ENCODE peak calls at places on chromosomes 1 and 21, in eight cellular contexts. P is ovary, J is body of pancreas, U is PC-3, I is HCT116, T is cardiac muscle cell, W is kidney, Q is right cardiac atrium. G is an unnamed sample. For H3K4me1, the result is how much of the 10 kb centered on the place peaks cover.

GRCh38 chr21:44726803-44727202 is 15.4 kb upstream of the TSPEAR start:
- DNase-seq in P (no peak), J (no peak), U (no peak), I (no peak), T (no peak), W (peak), Q (no peak), G (no peak)

GRCh38 chr1:229117664-229118300 is 153.1 kb upstream of the RAB4A start:
- DNase-seq in P (peak), J (peak), U (peak), I (no peak), T (peak), W (peak), Q (peak), G (no peak)

GRCh38 chr21:31173881-31174555 is 135.7 kb upstream of the KRTAP19-8 start:
- DNase-seq in P (no peak), J (peak), U (no peak), I (no peak), T (peak), W (no peak), Q (peak), G (peak)

GRCh38 chr1:2376931-2377672 is 14.3 kb downstream of the MORN1 start:
- DNase-seq in P (peak), J (no peak), U (no peak), I (no peak), T (no peak), W (peak), Q (peak), G (no peak)

GRCh38 chr1:55320891-55321290 is 105.7 kb upstream of the USP24 start:
- DNase-seq in P (no peak), J (no peak), U (no peak), I (no peak), T (no peak), W (no peak), Q (no peak), G (no peak)

GRCh38 chr1:185213086-185213485 is 56.1 kb downstream of the SWT1 start:
- DNase-seq in P (no peak), J (no peak), U (no peak), I (no peak), T (peak), W (no peak), Q (no peak), G (no peak)

GRCh38 chr1:228739826-228740225 is 4.5 kb downstream of the RHOU start:
- DNase-seq in P (no peak), J (no peak), U (no peak), I (no peak), T (no peak), W (no peak), Q (no peak), G (no peak)

GRCh38 chr1:6209661-6210605 is 4.0 kb downstream of the RNF207 start:
- DNase-seq in P (no peak), J (no peak), U (no peak), I (no peak), T (no peak), W (peak), Q (no peak), G (peak)

GRCh38 chr1:56149761-56150160 is 429.6 kb downstream of the PLPP3 start:
- DNase-seq in P (no peak), J (no peak), U (no peak), I (no peak), T (no peak), W (no peak), Q (no peak), G (no peak)

GRCh38 chr1:216665381-216665780 is 57.8 kb downstream of the ESRRG start:
- DNase-seq in P (no peak), J (no peak), U (no peak), I (no peak), T (peak), W (no peak), Q (no peak), G (no peak)

GRCh38 chr1:116365353-116365780 is 7.7 kb upstream of the ATP1A1 start:
- DNase-seq in P (no peak), J (no peak), U (no peak), I (no peak), T (peak), W (no peak), Q (no peak), G (no peak)

GRCh38 chr1:151509350-151510019 is 1.7 kb upstream of the CGN start:
- DNase-seq in P (no peak), J (no peak), U (no peak), I (no peak), T (no peak), W (no peak), Q (no peak), G (no peak)

GRCh38 chr1:206826409-206826808 is 39.0 kb upstream of the IL20 start:
- DNase-seq in P (no peak), J (no peak), U (no peak), I (no peak), T (no peak), W (no peak), Q (no peak), G (no peak)

GRCh38 chr1:33306561-33307493 is 14.1 kb downstream of the A3GALT2 start:
- DNase-seq in P (peak), J (no peak), U (no peak), I (no peak), T (peak), W (peak), Q (peak), G (no peak)

GRCh38 chr1:205700865-205701401 is 20.6 kb upstream of the SLC45A3 start:
- DNase-seq in P (no peak), J (no peak), U (no peak), I (no peak), T (peak), W (peak), Q (no peak), G (no peak)

GRCh38 chr1:152189657-152190442 is 30.8 kb upstream of the RPTN start:
- DNase-seq in P (peak), J (peak), U (peak), I (peak), T (peak), W (no peak), Q (peak), G (peak)

GRCh38 chr1:168273575-168273974 is 7.1 kb upstream of the TBX19 start:
- DNase-seq in P (no peak), J (no peak), U (no peak), I (no peak), T (no peak), W (no peak), Q (no peak), G (no peak)

GRCh38 chr1:210464519-210465039 is 135.9 kb downstream of the HHAT start:
- DNase-seq in P (no peak), J (no peak), U (peak), I (no peak), T (no peak), W (peak), Q (no peak), G (no peak)

GRCh38 chr1:51535006-51535592 is 16.0 kb upstream of the EPS15 start:
- DNase-seq in P (peak), J (peak), U (peak), I (peak), T (peak), W (no peak), Q (peak), G (peak)

GRCh38 chr1:9193226-9193625 is 41.3 kb upstream of the H6PD start:
- DNase-seq in P (no peak), J (no peak), U (no peak), I (no peak), T (peak), W (no peak), Q (no peak), G (no peak)

GRCh38 chr1:216119600-216119999 is 303.6 kb downstream of the USH2A start:
- DNase-seq in P (no peak), J (peak), U (peak), I (peak), T (peak), W (no peak), Q (no peak), G (no peak)

GRCh38 chr1:150981805-150982712 is at the start of gene ANXA9:
- DNase-seq in P (no peak), J (peak), U (peak), I (no peak), T (no peak), W (no peak), Q (no peak), G (no peak)

GRCh38 chr1:185819798-185820197 is 85.6 kb downstream of the HMCN1 start:
- DNase-seq in P (no peak), J (no peak), U (no peak), I (no peak), T (no peak), W (no peak), Q (no peak), G (no peak)

GRCh38 chr1:176165573-176165972 is 41.5 kb downstream of the COP1 start:
- DNase-seq in P (no peak), J (no peak), U (no peak), I (no peak), T (no peak), W (no peak), Q (no peak), G (no peak)

GRCh38 chr21:38151021-38151645 is 105.7 kb upstream of the KCNJ15 start:
- DNase-seq in P (no peak), J (no peak), U (no peak), I (no peak), T (no peak), W (no peak), Q (no peak), G (no peak)

GRCh38 chr1:216788671-216789070 is 65.4 kb upstream of the ESRRG start:
- DNase-seq in P (no peak), J (no peak), U (no peak), I (no peak), T (no peak), W (no peak), Q (no peak), G (no peak)

GRCh38 chr1:80171101-80171500 is 1164.6 kb upstream of the ADGRL4 start:
- DNase-seq in P (no peak), J (no peak), U (no peak), I (no peak), T (peak), W (no peak), Q (no peak), G (no peak)

GRCh38 chr1:71414229-71414628 is 333.4 kb upstream of the ZRANB2 start:
- DNase-seq in P (no peak), J (no peak), U (no peak), I (no peak), T (peak), W (no peak), Q (no peak), G (no peak)

GRCh38 chr1:198531891-198532290 is 8.6 kb downstream of the ATP6V1G3 start:
- DNase-seq in P (no peak), J (no peak), U (no peak), I (no peak), T (no peak), W (no peak), Q (no peak), G (no peak)
- H3K4me1 ChIP-seq in P (under half), J (under half), U (under half), I (under half), T (under half), W (under half), Q (under half), G (under half)

DNA sequence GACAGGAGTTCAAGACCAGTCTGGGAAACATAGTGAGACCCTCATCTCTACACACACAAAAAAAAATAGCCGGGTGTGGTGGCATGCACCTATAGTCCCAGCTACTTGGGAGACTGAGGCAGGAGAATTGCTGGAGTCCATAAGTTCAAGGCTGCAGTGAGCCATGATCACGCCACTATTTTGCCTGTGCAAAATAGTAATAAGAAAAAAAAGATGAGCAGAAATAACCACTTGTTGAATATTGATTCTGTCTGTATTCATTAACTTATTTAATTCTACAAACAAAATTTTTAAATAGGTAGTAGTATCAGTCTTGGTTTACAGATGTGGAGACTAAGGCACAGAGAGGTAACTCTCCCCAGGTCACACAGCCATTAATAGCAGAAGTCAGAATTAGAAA is 16.9 kb downstream of the LRRC40 start:
- DNase-seq in P (no peak), J (no peak), U (no peak), I (no peak), T (no peak), W (no peak), Q (no peak), G (no peak)
- H3K4me1 ChIP-seq in P (under half), J (under half), U (under half), I (under half), T (under half), W (under half), Q (under half), G (under half)

GRCh38 chr1:27934818-27935549 is at the start of gene SMPDL3B:
- DNase-seq in P (no peak), J (peak), U (peak), I (peak), T (no peak), W (peak), Q (no peak), G (no peak)

GRCh38 chr1:27936370-27936769 is 1.6 kb downstream of the SMPDL3B start:
- DNase-seq in P (no peak), J (no peak), U (no peak), I (no peak), T (no peak), W (peak), Q (no peak), G (no peak)

GRCh38 chr1:27938488-27938887 is 3.7 kb downstream of the SMPDL3B start:
- DNase-seq in P (no peak), J (no peak), U (no peak), I (no peak), T (no peak), W (no peak), Q (no peak), G (no peak)

GRCh38 chr1:27935721-27936120 is 921 bp downstream of the SMPDL3B start:
- DNase-seq in P (no peak), J (no peak), U (no peak), I (no peak), T (no peak), W (peak), Q (no peak), G (no peak)

GRCh38 chr1:27937524-27937836 is 2.7 kb downstream of the SMPDL3B start:
- DNase-seq in P (no peak), J (no peak), U (no peak), I (no peak), T (no peak), W (peak), Q (no peak), G (no peak)
- H3K4me1 ChIP-seq in P (under half), J (under half), U (under half), I (under half), T (under half), W (under half), Q (under half), G (under half)

DNA sequence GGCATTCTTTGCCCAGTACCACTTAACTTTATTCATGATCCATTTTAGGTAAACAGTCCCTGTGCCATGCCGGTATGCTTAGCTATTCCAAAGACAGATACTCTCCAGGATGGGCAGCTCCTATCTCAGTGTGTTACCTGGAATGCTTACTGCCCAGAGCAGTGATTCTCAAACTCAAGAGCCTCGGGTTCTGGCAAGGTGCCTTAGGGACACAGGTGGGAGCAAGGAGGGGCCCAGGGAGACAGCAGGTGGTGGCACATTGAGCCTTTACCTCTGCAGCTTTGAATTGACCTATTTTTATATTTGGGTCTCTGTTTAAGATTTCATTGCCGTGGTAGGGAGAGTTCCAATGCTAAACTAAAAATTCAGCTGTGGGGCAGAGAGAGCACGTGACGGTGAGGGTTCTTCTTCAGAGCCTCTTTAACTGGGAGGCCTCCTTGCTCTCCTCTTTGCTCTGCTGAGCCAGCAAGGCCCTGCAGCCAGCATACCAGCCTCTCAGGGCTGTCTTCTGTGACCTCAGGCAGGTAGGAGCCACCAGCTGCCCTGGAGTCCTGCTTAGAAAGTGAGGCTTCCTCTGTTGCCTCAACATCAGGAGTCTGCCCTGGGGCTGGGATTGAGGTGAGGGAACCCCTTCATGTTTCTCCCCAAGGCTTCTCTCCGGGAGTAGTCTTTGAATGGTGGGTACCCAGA is 20.2 kb downstream of the PHGDH start:
- DNase-seq in P (no peak), J (no peak), U (no peak), I (no peak), T (no peak), W (no peak), Q (no peak), G (no peak)
- H3K4me1 ChIP-seq in P (under half), J (under half), U (under half), I (under half), T (under half), W (under half), Q (under half), G (under half)

GRCh38 chr1:157723157-157723556 is 22.6 kb upstream of the FCRL3 start:
- DNase-seq in P (no peak), J (no peak), U (no peak), I (no peak), T (no peak), W (no peak), Q (no peak), G (no peak)
- H3K4me1 ChIP-seq in P (under half), J (under half), U (under half), I (under half), T (under half), W (under half), Q (under half), G (under half)

DNA sequence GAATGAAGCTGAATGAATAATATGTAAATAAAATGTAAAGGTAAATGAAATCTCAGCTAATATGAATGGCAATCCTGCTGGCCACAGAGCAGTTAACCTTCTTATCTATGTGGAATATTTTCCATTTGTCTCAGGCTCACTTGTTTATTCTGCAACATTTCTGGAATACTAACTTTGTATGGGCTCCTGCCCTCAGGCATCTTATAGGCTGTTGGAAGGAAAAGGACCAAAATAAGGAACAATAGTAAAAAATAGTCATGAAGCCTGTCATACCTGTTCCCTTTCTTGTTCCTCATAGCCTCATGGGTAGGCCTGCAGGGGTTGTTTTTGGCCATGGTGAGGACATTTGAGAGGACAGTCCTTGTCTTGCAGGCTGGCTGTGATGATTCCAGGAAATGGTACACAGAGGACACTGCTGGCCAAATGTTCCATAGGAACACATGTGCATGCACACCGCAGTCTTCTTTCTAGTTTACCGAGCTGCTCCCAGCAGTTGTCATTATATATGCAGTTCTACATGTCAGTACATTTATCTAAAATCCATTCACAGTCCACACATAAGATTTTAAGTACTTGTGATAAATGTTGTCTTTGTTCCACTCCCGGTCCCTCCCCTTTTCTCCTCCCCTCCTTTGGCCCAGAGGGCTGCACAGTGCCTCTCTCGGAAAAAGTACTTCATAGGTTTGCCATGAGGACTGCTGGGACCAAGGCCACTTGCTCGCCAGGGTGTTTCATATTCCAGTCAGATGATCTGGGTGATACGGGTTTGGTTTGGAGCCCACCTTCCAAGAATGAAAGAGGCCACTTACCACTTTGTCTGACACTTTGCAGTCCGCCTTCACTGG is 15.2 kb upstream of the KCNQ4 start:
- DNase-seq in P (no peak), J (no peak), U (no peak), I (no peak), T (no peak), W (no peak), Q (no peak), G (no peak)
- H3K4me1 ChIP-seq in P (under half), J (under half), U (under half), I (under half), T (under half), W (under half), Q (under half), G (under half)

DNA sequence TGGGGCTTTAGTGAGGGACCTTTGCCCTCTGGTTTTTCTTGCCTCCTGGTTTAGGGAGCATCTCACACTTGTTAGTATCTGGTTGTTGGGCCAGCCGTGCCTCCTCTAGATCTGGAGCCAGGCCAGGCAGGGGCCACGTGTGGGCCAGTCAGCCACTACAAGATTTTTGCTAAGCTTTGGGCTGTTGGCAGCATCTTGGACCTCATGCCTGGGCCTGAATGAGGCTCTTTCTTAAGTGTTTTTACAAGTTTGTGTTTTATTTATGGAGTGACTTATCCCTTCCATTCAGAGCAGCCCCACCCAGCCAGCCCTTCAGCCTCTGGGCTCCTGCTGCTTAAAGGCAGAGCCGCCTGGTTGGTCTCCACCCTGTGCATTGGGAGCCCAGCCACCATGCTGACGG is 1.6 kb upstream of the SH3BGRL3 start:
- DNase-seq in P (no peak), J (no peak), U (peak), I (no peak), T (peak), W (peak), Q (peak), G (no peak)
- H3K4me1 ChIP-seq in P (under half), J (half or more), U (half or more), I (half or more), T (under half), W (under half), Q (under half), G (half or more)

GRCh38 chr1:68015369-68015768 is 35.1 kb downstream of the DIRAS3 start:
- DNase-seq in P (no peak), J (no peak), U (no peak), I (no peak), T (no peak), W (no peak), Q (no peak), G (no peak)

GRCh38 chr1:68011786-68012375 is 38.5 kb downstream of the DIRAS3 start:
- DNase-seq in P (no peak), J (no peak), U (no peak), I (no peak), T (peak), W (no peak), Q (no peak), G (no peak)

GRCh38 chr1:68013351-68013750 is 37.1 kb downstream of the DIRAS3 start:
- DNase-seq in P (no peak), J (no peak), U (no peak), I (no peak), T (no peak), W (no peak), Q (no peak), G (no peak)

GRCh38 chr1:68016364-68016763 is 34.1 kb downstream of the DIRAS3 start:
- DNase-seq in P (no peak), J (no peak), U (no peak), I (no peak), T (peak), W (no peak), Q (no peak), G (no peak)

GRCh38 chr1:68015960-68016359 is 34.5 kb downstream of the DIRAS3 start:
- DNase-seq in P (no peak), J (no peak), U (no peak), I (no peak), T (no peak), W (no peak), Q (no peak), G (no peak)
- H3K4me1 ChIP-seq in P (under half), J (under half), U (under half), I (under half), T (under half), W (under half), Q (under half), G (under half)